ENCODE peak calls at places on chromosomes 1 and 21, in nine cellular contexts. U is CD8-positive, alpha-beta T cell; A is transverse colon; C is IMR-90; S is naive thymus-derived CD4-positive, alpha-beta T cell; E is mucosa of descending colon; R is uterus; X is CD8-positive, alpha-beta memory T cell; V is neuronal stem cell. O is an unnamed sample.

GRCh38 chr1:87718241-87718950 is 389.7 kb downstream of the LMO4 start:
- DNase-seq in E (no peak), A (no peak), C (no peak), S (no peak), V (no peak), U (no peak), X (no peak), R (no peak), O (no peak)

GRCh38 chr1:29679316-29679715 is 443.0 kb downstream of the PTPRU start:
- DNase-seq in X (no peak), V (no peak), C (no peak), R (no peak), E (no peak), A (no peak), U (no peak), S (no peak), O (no peak)

GRCh38 chr21:25708467-25709065 is 26.1 kb downstream of the ATP5PF start:
- DNase-seq in U (peak), R (peak), X (peak), V (peak), S (peak), C (peak), A (peak), E (no peak), O (peak)

GRCh38 chr1:72283204-72284083 is 1.1 kb upstream of the NEGR1 start:
- DNase-seq in X (no peak), C (peak), S (peak), A (peak), R (peak), V (peak), U (no peak), E (peak), O (peak)

GRCh38 chr1:53959664-53960250 is 13.6 kb downstream of the LRRC42 start:
- DNase-seq in V (no peak), A (no peak), C (no peak), S (peak), R (no peak), X (no peak), U (no peak), E (no peak), O (peak)

GRCh38 chr1:71081697-71082080 is 854 bp upstream of the ZRANB2 start:
- DNase-seq in X (no peak), S (no peak), C (no peak), A (no peak), U (no peak), V (no peak), E (peak), R (peak), O (no peak)

GRCh38 chr21:21383126-21383525 is 384.9 kb downstream of the NCAM2 start:
- DNase-seq in V (no peak), E (no peak), S (no peak), U (no peak), C (peak), R (no peak), X (no peak), A (no peak), O (peak)

GRCh38 chr1:211643324-211644212 is 31.9 kb downstream of the NEK2 start:
- DNase-seq in C (no peak), U (peak), R (no peak), X (no peak), S (peak), V (no peak), A (peak), E (peak), O (peak)

GRCh38 chr1:117656202-117656641 is 50.4 kb downstream of the TENT5C start:
- DNase-seq in S (peak), E (peak), R (no peak), V (no peak), U (peak), C (no peak), A (peak), X (peak), O (no peak)

GRCh38 chr21:46317710-46318463 is 5.8 kb downstream of the C21orf58 start:
- DNase-seq in U (no peak), C (no peak), X (no peak), S (no peak), V (no peak), A (peak), R (no peak), E (peak), O (no peak)

GRCh38 chr1:31410871-31411270 is 2.1 kb upstream of the SERINC2 start:
- DNase-seq in E (no peak), V (no peak), S (no peak), C (peak), X (no peak), U (no peak), R (no peak), A (no peak), O (no peak)

GRCh38 chr1:173862769-173863223 is 5.0 kb downstream of the GAS5 start:
- DNase-seq in V (no peak), E (no peak), S (no peak), C (no peak), X (no peak), U (no peak), R (no peak), A (no peak), O (no peak)

GRCh38 chr1:172742599-172743500 is 83.9 kb downstream of the FASLG start:
- DNase-seq in R (no peak), A (no peak), C (peak), X (no peak), V (no peak), U (no peak), S (peak), E (no peak), O (peak)

GRCh38 chr1:206674745-206675175 is 9.9 kb upstream of the MAPKAPK2 start:
- DNase-seq in C (peak), U (no peak), E (peak), A (peak), S (no peak), R (peak), V (no peak), X (no peak), O (peak)

GRCh38 chr21:40053007-40053406 is 185.8 kb downstream of the PCP4 start:
- DNase-seq in V (no peak), X (no peak), R (peak), S (no peak), C (no peak), E (no peak), A (peak), U (no peak), O (peak)

GRCh38 chr1:53954128-53954527 is 8.0 kb downstream of the LRRC42 start:
- DNase-seq in U (no peak), A (no peak), X (no peak), C (no peak), R (no peak), S (no peak), E (no peak), V (no peak), O (no peak)

GRCh38 chr1:203215573-203215972 is 13.9 kb downstream of the CHIT1 start:
- DNase-seq in R (no peak), U (no peak), S (no peak), X (no peak), V (no peak), E (no peak), A (no peak), C (no peak), O (no peak)

GRCh38 chr21:32377506-32377905 is 15.3 kb downstream of the URB1 start:
- DNase-seq in E (no peak), X (no peak), S (no peak), R (no peak), A (no peak), C (no peak), U (no peak), V (no peak), O (no peak)
- H3K4me3 ChIP-seq in E (no peak), X (no peak), S (no peak), R (no peak), A (no peak), C (no peak), U (no peak), V (no peak), O (no peak)

GRCh38 chr1:180227843-180228647 is 2.0 kb upstream of the LHX4 start:
- DNase-seq in C (no peak), E (no peak), U (no peak), A (no peak), V (no peak), R (no peak), X (no peak), S (no peak), O (no peak)
- H3K4me3 ChIP-seq in C (no peak), E (no peak), U (no peak), A (no peak), V (no peak), R (no peak), X (no peak), S (no peak), O (no peak)

DNA sequence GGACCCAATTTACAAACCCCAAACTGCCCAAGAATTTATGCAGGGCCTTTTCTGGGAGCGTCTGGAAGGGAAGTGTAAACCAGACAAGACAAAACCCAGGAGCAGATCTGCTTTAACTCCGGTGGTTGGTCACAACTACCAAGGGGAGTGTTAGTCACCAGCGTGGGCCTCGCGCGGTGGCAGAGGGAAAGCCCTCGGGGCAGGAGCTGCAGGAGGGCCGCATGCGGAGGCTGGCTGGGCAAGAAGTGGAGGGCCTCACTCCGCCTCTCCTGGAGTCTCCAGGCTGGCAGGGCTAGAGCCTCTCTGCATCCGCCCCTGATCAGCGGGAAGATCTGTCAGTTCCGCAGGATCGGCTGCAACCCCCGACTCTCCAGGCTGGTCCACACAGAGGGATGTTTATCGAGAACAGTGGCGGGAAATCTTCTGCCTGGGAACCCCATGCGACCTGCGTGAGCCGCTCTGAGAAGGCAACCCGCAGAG is 2.0 kb downstream of the COL24A1 start:
- DNase-seq in A (no peak), U (no peak), V (peak), E (no peak), X (no peak), R (no peak), C (peak), S (no peak), O (no peak)
- H3K4me3 ChIP-seq in A (no peak), U (no peak), V (peak), E (no peak), X (no peak), R (no peak), C (no peak), S (no peak), O (peak)

DNA sequence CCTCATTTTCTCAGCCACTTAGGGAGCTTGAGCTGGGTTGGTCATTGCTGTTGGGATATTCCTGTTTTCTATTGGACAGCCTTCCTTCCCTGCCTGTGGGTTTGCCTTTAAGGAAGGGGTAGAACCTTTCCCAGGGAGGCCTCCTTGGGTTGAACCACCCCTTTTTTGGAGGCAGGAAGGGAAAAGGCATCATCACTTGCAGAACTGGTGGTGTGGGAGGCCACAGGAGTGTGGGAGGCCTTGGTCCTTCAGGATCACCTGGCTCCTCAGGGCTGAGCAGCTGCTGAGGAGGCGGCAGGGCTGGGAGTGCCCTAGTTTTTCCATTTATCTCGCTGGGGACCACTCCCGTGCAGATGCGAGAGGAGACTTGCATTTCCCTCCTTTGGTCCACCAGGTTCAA is 667 bp upstream of the CYB561D1 start:
- DNase-seq in U (no peak), V (no peak), E (no peak), R (no peak), A (no peak), C (no peak), X (no peak), S (no peak), O (no peak)
- H3K4me3 ChIP-seq in U (no peak), V (no peak), E (no peak), R (no peak), A (no peak), C (no peak), X (no peak), S (peak), O (no peak)

DNA sequence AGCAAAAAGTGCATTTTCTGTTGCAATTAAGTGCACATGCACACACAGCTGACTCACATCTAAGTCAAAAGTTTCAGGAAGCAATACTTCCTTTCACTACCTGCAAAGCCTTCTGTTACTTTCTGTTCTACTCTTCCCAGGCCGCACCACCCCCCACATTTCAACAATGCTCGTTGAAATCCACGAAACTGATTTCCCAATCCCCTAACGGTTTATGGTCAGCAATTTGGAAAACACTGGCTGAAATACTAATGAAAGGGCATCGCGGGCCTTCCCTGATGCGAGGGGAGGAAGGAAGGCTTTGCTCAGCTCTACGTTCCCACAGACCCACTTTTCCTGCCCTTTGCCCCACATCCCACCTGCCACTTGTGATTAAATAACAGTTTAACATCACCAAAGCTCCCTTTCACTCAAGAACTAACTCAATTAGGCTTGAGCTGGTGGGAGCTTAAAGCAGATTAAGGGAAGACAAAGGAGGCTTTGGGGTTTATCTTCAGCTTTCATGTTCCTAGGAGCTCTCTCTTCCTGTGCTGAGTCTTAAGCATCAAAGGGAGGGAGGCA is 243.2 kb upstream of the RAB4A start:
- DNase-seq in R (peak), X (no peak), V (peak), C (peak), U (no peak), A (peak), S (peak), E (no peak), O (no peak)
- H3K4me3 ChIP-seq in R (no peak), X (peak), V (no peak), C (no peak), U (peak), A (no peak), S (peak), E (no peak), O (no peak)

DNA sequence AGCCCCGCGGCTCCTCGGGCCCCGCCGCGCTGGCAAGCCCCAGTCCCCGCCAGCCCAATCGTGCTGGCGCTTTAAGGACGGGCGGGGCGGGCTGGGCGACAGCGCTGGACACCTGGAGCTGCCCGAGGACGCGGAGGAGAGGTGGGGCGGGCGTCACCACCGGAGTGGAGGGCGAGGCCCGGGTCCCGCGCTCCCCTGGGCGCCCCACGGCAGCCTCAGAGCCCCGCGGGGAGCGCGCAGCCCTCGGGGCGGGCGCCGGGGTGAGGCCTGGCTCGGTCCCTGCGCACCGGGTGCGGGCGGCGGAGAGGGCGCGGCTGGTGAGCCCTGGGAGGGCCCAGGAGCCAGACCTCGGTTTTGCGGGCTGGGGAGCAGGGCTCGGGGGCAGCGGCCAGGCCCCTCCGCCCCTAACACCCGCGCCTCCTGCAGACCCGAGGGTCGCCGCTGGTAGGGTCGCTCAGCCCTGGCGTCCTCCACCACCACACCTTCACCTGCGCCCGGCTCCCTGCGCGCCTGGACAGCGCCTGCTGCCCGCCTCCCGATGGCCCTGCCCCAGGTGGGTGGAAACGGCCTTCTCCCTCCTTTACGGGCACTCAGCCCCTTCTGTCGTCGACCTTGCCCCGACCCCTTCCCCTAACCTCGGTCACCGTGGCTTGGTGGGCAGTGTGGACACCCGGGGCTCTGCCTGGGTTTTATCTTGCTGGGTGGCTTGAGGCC is at the start of gene TMEM61:
- DNase-seq in C (no peak), R (no peak), A (peak), S (no peak), X (no peak), V (no peak), E (peak), U (no peak), O (no peak)
- H3K4me3 ChIP-seq in C (peak), R (no peak), A (peak), S (no peak), X (no peak), V (peak), E (peak), U (no peak), O (peak)

GRCh38 chr1:115089443-115090340 is at the start of gene TSPAN2:
- DNase-seq in S (peak), E (peak), R (peak), V (peak), X (peak), C (peak), U (peak), A (peak), O (peak)
- H3K4me3 ChIP-seq in S (peak), E (peak), R (peak), V (peak), X (peak), C (peak), U (peak), A (peak), O (peak)

GRCh38 chr1:19564366-19564765 is 79.0 kb upstream of the CAPZB start:
- DNase-seq in V (no peak), R (no peak), A (no peak), U (no peak), X (no peak), S (no peak), C (no peak), E (no peak), O (no peak)

GRCh38 chr1:19560480-19560879 is 75.1 kb upstream of the CAPZB start:
- DNase-seq in V (no peak), C (no peak), X (no peak), R (no peak), A (no peak), S (no peak), U (no peak), E (no peak), O (no peak)

GRCh38 chr1:19557609-19558051 is 72.3 kb upstream of the CAPZB start:
- DNase-seq in V (no peak), A (no peak), C (peak), U (no peak), S (no peak), X (no peak), E (no peak), R (no peak), O (no peak)

GRCh38 chr1:19559641-19560040 is 74.3 kb upstream of the CAPZB start:
- DNase-seq in C (peak), E (no peak), U (no peak), A (no peak), X (no peak), S (no peak), V (no peak), R (no peak), O (peak)

DNA sequence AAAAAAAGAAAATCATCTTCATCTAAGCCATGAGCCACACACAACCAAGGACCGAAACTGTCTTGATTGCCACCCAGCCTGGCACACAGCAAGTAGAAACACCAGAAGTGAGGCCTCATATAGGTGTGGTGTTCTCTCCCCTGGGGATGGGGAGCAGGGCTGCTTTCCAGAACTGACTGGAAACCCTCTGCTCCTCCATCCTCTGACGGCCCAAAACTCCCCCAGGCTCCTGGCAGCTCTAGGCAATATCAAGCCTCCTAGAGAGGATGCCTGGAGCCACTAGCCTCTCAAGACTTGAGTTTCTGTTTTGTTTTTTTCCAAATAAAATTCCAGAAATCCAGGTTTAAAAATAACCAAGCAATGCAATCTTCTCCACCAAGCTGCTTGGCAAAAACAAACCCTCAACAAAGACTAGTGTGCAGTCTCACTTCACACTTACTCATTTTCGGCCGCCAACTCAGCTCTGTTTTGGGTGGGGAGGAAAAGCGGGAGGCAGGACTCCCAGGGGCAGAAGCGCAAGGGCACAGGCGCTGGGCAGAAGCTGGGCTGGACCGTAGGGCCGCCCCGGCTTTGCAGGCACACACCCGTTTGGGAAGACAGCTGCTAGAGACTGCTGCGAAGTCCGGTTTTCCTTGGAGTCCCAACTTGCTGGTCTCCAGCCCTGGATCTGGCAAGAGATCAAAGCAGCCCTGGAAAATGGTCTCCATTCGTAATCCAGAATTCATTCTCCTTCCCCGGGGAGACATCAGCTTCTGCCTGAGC is 78.2 kb upstream of the CAPZB start:
- DNase-seq in V (no peak), R (peak), C (peak), E (peak), A (peak), U (no peak), X (no peak), S (no peak), O (peak)
- H3K4me3 ChIP-seq in V (no peak), R (peak), C (peak), E (no peak), A (no peak), U (no peak), X (no peak), S (no peak), O (no peak)

GRCh38 chr21:36082140-36082742 is 12.4 kb downstream of the CBR1 start:
- DNase-seq in R (no peak), S (no peak), U (no peak), V (no peak), A (no peak), X (no peak), E (no peak), C (peak), O (no peak)

GRCh38 chr21:36080386-36080785 is 10.6 kb downstream of the CBR1 start:
- DNase-seq in C (no peak), A (no peak), U (no peak), R (no peak), X (no peak), V (no peak), S (no peak), E (no peak), O (no peak)

GRCh38 chr21:36077758-36078157 is 7.9 kb downstream of the CBR1 start:
- DNase-seq in E (no peak), A (no peak), C (no peak), X (no peak), U (no peak), R (no peak), V (no peak), S (no peak), O (no peak)

GRCh38 chr21:36079010-36079649 is 9.3 kb downstream of the CBR1 start:
- DNase-seq in V (no peak), X (no peak), S (peak), R (no peak), A (peak), C (no peak), U (peak), E (peak), O (no peak)

GRCh38 chr21:36079671-36080070 is 9.8 kb downstream of the CBR1 start:
- DNase-seq in C (no peak), U (no peak), R (no peak), S (no peak), V (no peak), X (no peak), E (no peak), A (no peak), O (no peak)
- H3K4me3 ChIP-seq in C (no peak), U (no peak), R (no peak), S (no peak), V (no peak), X (peak), E (no peak), A (no peak), O (no peak)